ENCODE peak calls at places on chromosomes 16 and 17, in four cellular contexts. One of them, this sample, is unnamed.
A peak's percentile ranks its signal among the peaks of the same experiment; 100 is the strongest.

GRCh38 chr17:6061290-6061689 is 8.9 kb upstream of the WSCD1 start:
- DNase-seq in GM12878: no peak
- DNase-seq in HepG2: peak; percentile 19
- DNase-seq in K562: no peak
- DNase-seq in this sample: no peak

GRCh38 chr16:9094008-9094846 is 2.8 kb downstream of the HAPSTR1 start:
- DNase-seq in GM12878: no peak
- DNase-seq in K562: peak; percentile 32
- DNase-seq in HepG2: no peak
- DNase-seq in this sample: no peak

GRCh38 chr16:19375561-19376158 is 42.0 kb upstream of the TMC5 start:
- DNase-seq in GM12878: peak; percentile 28
- DNase-seq in HepG2: peak; percentile 60
- DNase-seq in K562: peak; percentile 70
- DNase-seq in this sample: peak; percentile 70

GRCh38 chr16:89137666-89138512 is 33.7 kb upstream of the CDH15 start:
- DNase-seq in HepG2: no peak
- DNase-seq in K562: no peak
- DNase-seq in GM12878: no peak
- DNase-seq in this sample: no peak

GRCh38 chr16:80594756-80595155 is 54.0 kb downstream of the DYNLRB2 start:
- DNase-seq in K562: no peak
- DNase-seq in HepG2: no peak
- DNase-seq in GM12878: no peak
- DNase-seq in this sample: no peak

GRCh38 chr17:222172-222571 is 40.7 kb upstream of the DOC2B start:
- DNase-seq in GM12878: no peak
- DNase-seq in K562: no peak
- DNase-seq in HepG2: no peak
- DNase-seq in this sample: no peak

GRCh38 chr16:88365244-88365865 is 17.4 kb upstream of the ZNF469 start:
- DNase-seq in GM12878: no peak
- DNase-seq in K562: peak; percentile 37
- DNase-seq in HepG2: no peak
- DNase-seq in this sample: no peak

GRCh38 chr16:1612320-1613111 is at the start of gene CRAMP1:
- DNase-seq in K562: no peak
- DNase-seq in GM12878: no peak
- DNase-seq in HepG2: no peak
- DNase-seq in this sample: peak; percentile 32

GRCh38 chr17:55440391-55440790 is 18.8 kb upstream of the MMD start:
- DNase-seq in GM12878: no peak
- DNase-seq in K562: no peak
- DNase-seq in HepG2: no peak
- DNase-seq in this sample: no peak

GRCh38 chr16:89060207-89060794 is 33.4 kb upstream of the ACSF3 start:
- DNase-seq in HepG2: no peak
- DNase-seq in GM12878: peak; percentile 78
- DNase-seq in K562: no peak
- DNase-seq in this sample: no peak

GRCh38 chr17:73349138-73349537 is 37.3 kb upstream of the CDC42EP4 start:
- DNase-seq in GM12878: no peak
- DNase-seq in HepG2: no peak
- DNase-seq in K562: no peak
- DNase-seq in this sample: no peak

GRCh38 chr17:38751144-38751802 is 1.3 kb upstream of the PSMB3 start:
- DNase-seq in GM12878: no peak
- DNase-seq in K562: no peak
- DNase-seq in HepG2: no peak
- DNase-seq in this sample: no peak

GRCh38 chr17:49387374-49388289 is 25.6 kb upstream of the ZNF652 start:
- DNase-seq in HepG2: no peak
- DNase-seq in GM12878: no peak
- DNase-seq in K562: peak; percentile 42
- DNase-seq in this sample: no peak

GRCh38 chr17:57406131-57406980 is 150.0 kb downstream of the MSI2 start:
- DNase-seq in HepG2: peak; percentile 61
- DNase-seq in K562: no peak
- DNase-seq in GM12878: no peak
- DNase-seq in this sample: no peak

GRCh38 chr17:66508896-66509843 is 206.8 kb downstream of the PRKCA start:
- DNase-seq in GM12878: no peak
- DNase-seq in K562: peak; percentile 31
- DNase-seq in HepG2: no peak
- DNase-seq in this sample: no peak

GRCh38 chr17:65556014-65556909 is 5.2 kb downstream of the AXIN2 start:
- DNase-seq in K562: peak; percentile 71
- DNase-seq in HepG2: peak; percentile 82
- DNase-seq in GM12878: no peak
- DNase-seq in this sample: peak; percentile 79

GRCh38 chr17:47324224-47325020 is 667 bp downstream of the EFCAB13 start:
- DNase-seq in K562: no peak
- DNase-seq in GM12878: peak; percentile 53
- DNase-seq in HepG2: no peak
- DNase-seq in this sample: no peak
- TF ChIP-seq SP1 in K562: no peak
- TF ChIP-seq SP1 in GM12878: no peak
- TF ChIP-seq SP1 in HepG2: no peak
- TF ChIP-seq SP1 in this sample: no peak

GRCh38 chr16:69365901-69366300 is 14.3 kb upstream of the TMED6 start:
- DNase-seq in K562: no peak
- DNase-seq in HepG2: no peak
- DNase-seq in GM12878: no peak
- DNase-seq in this sample: no peak

GRCh38 chr16:69366431-69366830 is 14.8 kb upstream of the TMED6 start:
- DNase-seq in HepG2: no peak
- DNase-seq in GM12878: no peak
- DNase-seq in K562: no peak
- DNase-seq in this sample: no peak

GRCh38 chr16:69364088-69364487 is 12.5 kb upstream of the TMED6 start:
- DNase-seq in GM12878: no peak
- DNase-seq in K562: no peak
- DNase-seq in HepG2: no peak
- DNase-seq in this sample: no peak

GRCh38 chr16:69371564-69371963 is 14.2 kb downstream of the TERF2 start:
- DNase-seq in K562: no peak
- DNase-seq in HepG2: no peak
- DNase-seq in GM12878: no peak
- DNase-seq in this sample: no peak

DNA sequence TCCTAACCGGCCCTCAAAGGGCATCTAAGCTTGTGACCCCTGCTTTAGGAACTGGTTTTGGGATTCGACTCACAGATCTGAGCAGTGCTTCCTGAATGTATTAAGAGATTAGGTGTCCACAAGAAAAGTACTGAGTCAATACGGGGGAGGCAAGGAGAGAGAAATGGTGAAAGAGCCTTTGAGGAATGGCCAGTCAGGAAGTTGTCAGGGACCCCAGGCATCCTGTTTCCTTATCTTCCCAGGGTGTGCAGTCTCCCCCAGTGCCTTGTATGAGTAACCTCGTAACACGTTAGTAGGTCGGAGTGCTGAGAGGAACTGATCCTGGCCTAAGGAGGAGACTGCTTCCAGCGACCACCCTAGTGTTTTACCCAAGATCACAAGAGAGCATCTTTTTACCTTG is 16.4 kb upstream of the TMED6 start:
- DNase-seq in HepG2: no peak
- DNase-seq in GM12878: no peak
- DNase-seq in K562: no peak
- DNase-seq in this sample: no peak
- TF ChIP-seq BHLHE40 in HepG2: no peak
- TF ChIP-seq BHLHE40 in GM12878: no peak
- TF ChIP-seq BHLHE40 in K562: no peak
- TF ChIP-seq BHLHE40 in this sample: no peak

DNA sequence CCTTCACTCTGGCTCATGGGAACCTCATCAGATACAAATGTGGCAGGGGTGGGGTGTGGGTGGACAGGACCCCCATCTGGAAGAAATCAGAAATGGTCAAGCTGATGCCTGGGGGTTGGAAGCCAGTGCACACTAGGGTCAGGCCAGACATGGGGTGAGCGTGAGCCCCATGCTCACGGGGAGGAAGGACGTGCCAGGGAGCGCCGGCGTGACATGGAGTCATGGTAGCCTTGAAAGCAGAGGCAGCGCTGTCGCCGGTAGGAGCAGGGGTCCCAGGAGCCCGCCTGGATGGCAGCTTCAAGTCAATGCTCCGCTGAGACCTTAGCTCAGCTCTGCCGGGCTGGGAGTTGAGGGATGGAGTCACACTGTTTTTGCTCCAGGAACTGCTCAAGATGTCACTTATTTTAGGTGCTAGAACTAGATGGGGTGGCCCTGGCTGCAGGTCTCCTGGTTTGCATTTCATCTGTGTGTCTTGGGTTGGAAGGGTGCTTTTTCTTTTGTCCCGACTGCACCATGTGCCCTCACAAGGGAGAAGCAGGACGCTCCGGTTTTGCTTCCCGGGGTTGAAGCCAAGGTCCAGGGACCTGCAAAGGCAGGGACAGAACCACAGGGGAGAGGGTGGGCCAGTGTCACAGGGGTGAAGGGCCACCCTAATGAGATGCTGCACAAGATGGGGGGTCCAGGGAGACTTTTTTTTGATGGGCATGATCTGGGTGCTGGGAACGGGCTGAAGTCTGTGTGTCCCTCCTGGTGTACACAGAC is 51.4 kb downstream of the USP22 start:
- DNase-seq in HepG2: no peak
- DNase-seq in K562: no peak
- DNase-seq in GM12878: no peak
- DNase-seq in this sample: no peak
- TF ChIP-seq SP1 in HepG2: no peak
- TF ChIP-seq SP1 in K562: no peak
- TF ChIP-seq SP1 in GM12878: no peak
- TF ChIP-seq SP1 in this sample: no peak

GRCh38 chr16:73171380-73171779 is 123.5 kb upstream of the ZFHX3 start:
- DNase-seq in HepG2: no peak
- DNase-seq in K562: no peak
- DNase-seq in GM12878: no peak
- DNase-seq in this sample: no peak
- TF ChIP-seq BHLHE40 in HepG2: no peak
- TF ChIP-seq BHLHE40 in K562: no peak
- TF ChIP-seq BHLHE40 in GM12878: no peak
- TF ChIP-seq BHLHE40 in this sample: no peak

GRCh38 chr17:75367312-75367711 is 38.2 kb downstream of the GRB2 start:
- DNase-seq in HepG2: no peak
- DNase-seq in K562: no peak
- DNase-seq in GM12878: no peak
- DNase-seq in this sample: no peak

GRCh38 chr17:75366432-75366831 is 39.0 kb downstream of the GRB2 start:
- DNase-seq in K562: no peak
- DNase-seq in HepG2: no peak
- DNase-seq in GM12878: no peak
- DNase-seq in this sample: no peak

GRCh38 chr17:75365931-75366275 is 39.6 kb downstream of the GRB2 start:
- DNase-seq in GM12878: no peak
- DNase-seq in K562: no peak
- DNase-seq in HepG2: no peak
- DNase-seq in this sample: no peak

GRCh38 chr17:75364078-75364477 is 41.4 kb downstream of the GRB2 start:
- DNase-seq in HepG2: no peak
- DNase-seq in K562: no peak
- DNase-seq in GM12878: no peak
- DNase-seq in this sample: no peak

GRCh38 chr17:75365009-75365930 is 40.2 kb downstream of the GRB2 start:
- DNase-seq in HepG2: no peak
- DNase-seq in GM12878: no peak
- DNase-seq in K562: no peak
- DNase-seq in this sample: no peak
- TF ChIP-seq SP1 in HepG2: no peak
- TF ChIP-seq SP1 in GM12878: no peak
- TF ChIP-seq SP1 in K562: no peak
- TF ChIP-seq SP1 in this sample: no peak

GRCh38 chr16:53913082-53913870 is 209.3 kb downstream of the FTO start:
- DNase-seq in HepG2: no peak
- DNase-seq in K562: no peak
- DNase-seq in GM12878: no peak
- DNase-seq in this sample: no peak
- TF ChIP-seq BHLHE40 in HepG2: no peak
- TF ChIP-seq BHLHE40 in K562: no peak
- TF ChIP-seq BHLHE40 in GM12878: no peak
- TF ChIP-seq BHLHE40 in this sample: no peak

DNA sequence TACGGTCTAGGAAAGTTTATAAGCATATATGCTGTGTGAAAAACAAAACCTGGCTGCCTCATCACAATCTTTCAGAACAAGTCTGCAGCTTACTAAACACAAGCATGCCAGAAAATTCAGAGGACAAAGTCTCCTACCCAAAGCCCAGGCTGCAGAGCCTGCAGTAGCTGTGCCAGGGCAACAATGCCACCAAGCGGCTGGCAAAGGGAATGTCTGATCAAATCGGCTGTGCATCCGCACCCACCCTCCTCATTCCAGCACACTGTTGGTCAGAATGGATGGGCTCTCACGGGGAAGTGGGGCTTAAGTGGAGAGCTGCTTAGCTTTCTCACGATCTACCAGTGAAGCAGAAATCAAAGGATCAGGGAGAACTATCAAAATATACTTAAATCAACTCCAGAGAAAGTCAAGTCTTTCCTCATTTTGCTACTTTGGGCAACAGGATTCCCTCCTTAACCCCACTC is 73.5 kb downstream of the CYTH1 start:
- DNase-seq in GM12878: no peak
- DNase-seq in HepG2: peak; percentile 85
- DNase-seq in K562: peak; percentile 59
- DNase-seq in this sample: peak; percentile 83
- TF ChIP-seq SP1 in GM12878: no peak
- TF ChIP-seq SP1 in HepG2: no peak
- TF ChIP-seq SP1 in K562: no peak
- TF ChIP-seq SP1 in this sample: no peak

This sample was measured in HEK293T.